ENCODE peak calls at places on chromosome 2, in seven cellular contexts. H is GM12878, O is upper lobe of left lung, P is HepG2, Y is Panc1, G is HCT116, C is GM23338. B is an unnamed sample.

GRCh38 chr2:469521-469920 is 181.6 kb upstream of the ALKAL2 start:
- ATAC-seq in P (no peak), O (no peak), H (no peak), G (no peak), Y (no peak), C (no peak), B (no peak)

GRCh38 chr2:84969511-84970265 is 1.3 kb upstream of the KCMF1 start:
- ATAC-seq in H (peak), P (no peak), Y (no peak), G (no peak), O (no peak), C (no peak), B (no peak)

GRCh38 chr2:147851244-147851930 is 6.6 kb downstream of the ACVR2A start:
- ATAC-seq in P (peak), Y (no peak), H (peak), O (no peak), G (no peak), C (no peak), B (no peak)

GRCh38 chr2:27961997-27962396 is 71.5 kb downstream of the BABAM2 start:
- ATAC-seq in C (no peak), P (no peak), H (no peak), O (no peak), G (no peak), Y (no peak), B (no peak)

GRCh38 chr2:48048725-48049124 is 142.4 kb upstream of the FBXO11 start:
- ATAC-seq in H (no peak), O (no peak), G (no peak), Y (no peak), P (no peak), C (no peak), B (no peak)

GRCh38 chr2:171807831-171808393 is 86.1 kb downstream of the SLC25A12 start:
- ATAC-seq in H (no peak), P (peak), C (peak), G (peak), Y (no peak), O (no peak), B (peak)

GRCh38 chr2:155815851-155816250 is 516.7 kb downstream of the NR4A2 start:
- ATAC-seq in C (peak), G (peak), O (no peak), H (peak), Y (no peak), P (peak), B (no peak)

GRCh38 chr2:128531856-128532255 is 213.2 kb upstream of the HS6ST1 start:
- ATAC-seq in O (no peak), P (no peak), H (no peak), Y (no peak), C (peak), G (no peak), B (no peak)

GRCh38 chr2:206881708-206882335 is 57.5 kb upstream of the CPO start:
- ATAC-seq in Y (no peak), C (no peak), O (no peak), G (no peak), P (no peak), H (no peak), B (no peak)

GRCh38 chr2:10820562-10820961 is 8.0 kb upstream of the PDIA6 start:
- ATAC-seq in P (no peak), O (no peak), Y (no peak), H (no peak), G (no peak), C (no peak), B (no peak)

GRCh38 chr2:110885256-110885655 is 152.9 kb downstream of the ACOXL start:
- ATAC-seq in H (no peak), O (no peak), G (no peak), Y (no peak), C (no peak), P (no peak), B (no peak)

GRCh38 chr2:222902660-222903059 is 41.8 kb downstream of the ACSL3 start:
- ATAC-seq in P (peak), G (peak), C (peak), O (no peak), H (peak), Y (no peak), B (no peak)

GRCh38 chr2:109457366-109457765 is 156.4 kb downstream of the SEPTIN10 start:
- ATAC-seq in H (peak), G (peak), P (no peak), C (no peak), Y (no peak), O (no peak), B (no peak)

GRCh38 chr2:429575-430254 is 141.8 kb upstream of the ALKAL2 start:
- ATAC-seq in G (no peak), C (no peak), H (no peak), P (no peak), O (no peak), Y (no peak), B (no peak)

GRCh38 chr2:19785867-19786266 is 115.9 kb downstream of the TTC32 start:
- ATAC-seq in P (no peak), Y (no peak), G (no peak), H (no peak), O (no peak), C (no peak), B (no peak)

GRCh38 chr2:85554980-85555612 is 6.2 kb downstream of the GGCX start:
- ATAC-seq in Y (no peak), P (no peak), H (no peak), G (no peak), O (no peak), C (no peak), B (no peak)

GRCh38 chr2:98556634-98557033 is 51.7 kb downstream of the COA5 start:
- ATAC-seq in G (no peak), Y (no peak), P (no peak), O (no peak), C (no peak), H (peak), B (no peak)
- H3K27ac ChIP-seq in G (no peak), Y (no peak), P (no peak), O (no peak), C (no peak), H (peak), B (no peak)

GRCh38 chr2:161308178-161308955 is at the start of gene PSMD14:
- ATAC-seq in Y (peak), P (peak), G (peak), H (peak), C (peak), O (peak), B (peak)
- TF ChIP-seq POLR2AphosphoS5 in Y (peak), P (peak), G (peak), H (peak), C (peak), O (peak), B (peak)

DNA sequence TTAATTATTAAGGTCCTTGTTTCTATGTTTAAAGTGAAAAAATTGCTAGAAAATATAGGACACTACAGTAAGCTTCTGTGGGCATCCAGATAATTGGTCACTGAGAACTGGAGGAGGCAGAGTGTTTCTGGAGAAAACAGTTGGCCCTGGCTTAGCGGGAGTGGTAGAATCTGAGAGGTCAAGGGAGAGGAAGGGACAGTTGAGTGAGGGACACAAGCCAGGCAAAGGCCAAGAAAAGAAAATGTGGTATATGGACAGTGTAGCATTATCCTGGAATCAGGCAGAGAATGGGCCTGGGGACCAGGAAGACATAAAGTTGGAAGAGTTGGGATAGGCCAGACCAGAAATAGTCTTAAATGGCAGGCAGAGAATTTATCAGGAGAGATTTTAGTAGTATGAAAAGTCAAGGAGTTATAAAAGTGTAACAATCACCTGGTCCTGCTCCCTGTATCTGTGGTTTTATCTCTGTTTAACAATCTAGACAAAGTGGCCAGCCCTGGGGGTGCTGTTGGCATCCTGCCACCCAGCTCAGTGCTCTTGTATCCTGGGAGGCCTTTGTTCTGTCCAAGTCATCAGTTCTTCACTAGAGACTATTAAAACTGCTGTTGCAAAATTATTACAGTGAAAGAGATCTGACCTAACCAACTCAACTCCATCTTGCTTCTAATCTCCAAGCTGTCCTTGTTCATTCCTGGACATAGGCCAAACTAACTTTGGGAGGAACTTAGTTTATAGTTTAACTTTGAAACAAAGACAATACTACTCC is 15.4 kb upstream of the MSGN1 start:
- ATAC-seq in C (no peak), Y (no peak), G (no peak), H (no peak), O (no peak), P (peak), B (no peak)
- H3K27ac ChIP-seq in C (no peak), Y (no peak), G (no peak), H (no peak), O (no peak), P (no peak), B (no peak)

GRCh38 chr2:43169091-43169936 is 57.1 kb downstream of the ZFP36L2 start:
- ATAC-seq in O (peak), H (peak), C (no peak), Y (no peak), P (peak), G (peak), B (peak)
- TF ChIP-seq POLR2AphosphoS5 in O (peak), H (no peak), C (no peak), Y (no peak), P (no peak), G (no peak), B (no peak)

GRCh38 chr2:159243521-159243920 is 43.0 kb downstream of the WDSUB1 start:
- ATAC-seq in G (no peak), C (no peak), Y (no peak), P (no peak), O (no peak), H (no peak), B (no peak)
- H3K27ac ChIP-seq in G (no peak), C (no peak), Y (no peak), P (no peak), O (no peak), H (no peak), B (no peak)

GRCh38 chr2:123363076-123363475 is 662.0 kb upstream of the CNTNAP5 start:
- ATAC-seq in H (no peak), C (no peak), P (no peak), O (no peak), G (no peak), Y (no peak), B (no peak)
- TF ChIP-seq POLR2AphosphoS5 in H (no peak), C (no peak), P (no peak), O (no peak), G (no peak), Y (no peak), B (no peak)

GRCh38 chr2:149040451-149040850 is 2.0 kb downstream of the LYPD6B start:
- ATAC-seq in P (peak), C (peak), O (no peak), Y (no peak), H (peak), G (peak), B (no peak)

GRCh38 chr2:149036507-149037293 is 1.8 kb upstream of the LYPD6B start:
- ATAC-seq in H (no peak), O (no peak), G (no peak), P (no peak), Y (no peak), C (no peak), B (no peak)

GRCh38 chr2:149039213-149039724 is 770 bp downstream of the LYPD6B start:
- ATAC-seq in P (no peak), C (no peak), G (no peak), H (no peak), Y (peak), O (no peak), B (no peak)

GRCh38 chr2:149038442-149039212 is at the start of gene LYPD6B:
- ATAC-seq in O (peak), P (peak), C (peak), H (peak), Y (peak), G (peak), B (no peak)

DNA sequence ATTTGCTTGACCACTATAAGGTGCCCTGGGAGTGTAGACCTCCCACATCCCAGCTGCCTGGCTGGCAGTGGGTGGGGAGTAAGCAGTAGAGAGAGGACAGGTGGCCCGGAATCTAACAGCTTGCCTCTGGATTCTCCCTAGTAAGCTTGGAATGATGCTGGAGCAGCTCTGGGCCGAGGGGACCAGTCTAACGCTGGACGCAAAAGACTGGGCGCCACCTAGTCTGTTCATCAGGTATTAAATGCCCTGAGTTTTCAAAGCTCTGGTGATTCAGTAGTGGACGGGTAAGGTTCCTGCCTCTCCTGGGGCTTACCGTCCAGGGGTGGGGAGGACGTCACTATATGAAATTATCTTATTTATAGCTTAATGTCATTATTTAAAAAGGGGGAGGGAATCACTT is 648 bp upstream of the LYPD6B start:
- ATAC-seq in C (peak), Y (peak), G (peak), P (peak), H (no peak), O (peak), B (no peak)
- H3K27ac ChIP-seq in C (no peak), Y (no peak), G (no peak), P (no peak), H (no peak), O (no peak), B (no peak)

GRCh38 chr2:88067598-88067997 is at the start of gene SMYD1:
- ATAC-seq in O (no peak), G (no peak), P (no peak), H (no peak), C (no peak), Y (no peak), B (no peak)

GRCh38 chr2:88067189-88067588 is 436 bp upstream of the SMYD1 start:
- ATAC-seq in C (no peak), Y (no peak), G (no peak), P (no peak), O (no peak), H (no peak), B (no peak)

GRCh38 chr2:88068044-88068443 is 419 bp downstream of the SMYD1 start:
- ATAC-seq in O (no peak), H (no peak), C (no peak), P (no peak), Y (no peak), G (no peak), B (no peak)

GRCh38 chr2:88069117-88069516 is 1.5 kb downstream of the SMYD1 start:
- ATAC-seq in C (no peak), O (no peak), H (no peak), G (no peak), P (no peak), Y (no peak), B (no peak)

DNA sequence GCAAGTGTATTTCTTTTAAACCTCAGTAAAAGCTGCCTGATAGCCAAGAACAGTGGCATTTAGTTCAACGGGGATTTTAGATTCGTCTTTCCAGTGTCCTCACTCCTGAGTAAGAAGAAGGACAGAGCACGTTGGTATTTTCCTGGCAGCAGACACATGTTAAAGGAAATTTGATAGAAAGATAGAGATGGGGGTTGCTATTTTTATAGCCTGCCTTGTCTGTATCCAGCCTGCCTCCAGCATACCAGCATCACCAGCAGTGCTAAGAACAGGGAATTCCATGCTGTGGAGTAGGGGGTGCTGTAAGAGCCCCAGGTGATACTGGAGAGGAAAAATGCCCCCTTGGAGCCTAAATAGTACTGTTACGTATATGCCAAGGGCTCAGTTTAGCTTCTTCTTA is 1.1 kb upstream of the SMYD1 start:
- ATAC-seq in H (no peak), P (no peak), Y (no peak), G (no peak), O (no peak), C (peak), B (no peak)
- TF ChIP-seq POLR2AphosphoS5 in H (no peak), P (no peak), Y (no peak), G (no peak), O (no peak), C (no peak), B (no peak)

GRCh38 chr2:240997141-240997855 is 1.1 kb upstream of the SNED1 start:
- ATAC-seq in O (no peak), C (no peak), P (peak), Y (no peak), H (no peak), G (no peak), B (peak)
- H3K27ac ChIP-seq in O (peak), C (no peak), P (no peak), Y (peak), H (no peak), G (peak), B (peak)

GRCh38 chr2:54015809-54016703 is 45.3 kb upstream of the PSME4 start:
- ATAC-seq in O (no peak), Y (peak), C (no peak), G (no peak), P (peak), H (no peak), B (peak)
- TF ChIP-seq POLR2AphosphoS5 in O (no peak), Y (no peak), C (no peak), G (no peak), P (no peak), H (no peak), B (peak)